ENCODE peak calls at places on chromosome X, in seven cellular contexts. One of them, this sample, is unnamed.

GRCh38 chrX:70960728-70961127 is 29.8 kb upstream of the SLC7A3 start:
- DNase-seq in astrocyte of the hippocampus: no peak
- DNase-seq in heart left ventricle: no peak
- DNase-seq in endothelial cell: no peak
- DNase-seq in right cardiac atrium: no peak
- DNase-seq in BE2C: no peak
- DNase-seq in foreskin keratinocyte: no peak
- DNase-seq in this sample: no peak

GRCh38 chrX:55127692-55128091 is 38.9 kb downstream of the PAGE2 start:
- DNase-seq in right cardiac atrium: no peak
- DNase-seq in heart left ventricle: no peak
- DNase-seq in foreskin keratinocyte: no peak
- DNase-seq in BE2C: no peak
- DNase-seq in endothelial cell: no peak
- DNase-seq in astrocyte of the hippocampus: no peak
- DNase-seq in this sample: no peak

GRCh38 chrX:132384301-132384700 is 104.5 kb downstream of the MBNL3 start:
- DNase-seq in astrocyte of the hippocampus: no peak
- DNase-seq in BE2C: no peak
- DNase-seq in heart left ventricle: no peak
- DNase-seq in right cardiac atrium: no peak
- DNase-seq in foreskin keratinocyte: no peak
- DNase-seq in endothelial cell: no peak
- DNase-seq in this sample: no peak

GRCh38 chrX:104254442-104255115 is at the start of gene ESX1:
- DNase-seq in right cardiac atrium: no peak
- DNase-seq in BE2C: no peak
- DNase-seq in foreskin keratinocyte: no peak
- DNase-seq in astrocyte of the hippocampus: peak; percentile 7
- DNase-seq in heart left ventricle: no peak
- DNase-seq in endothelial cell: peak; percentile 6
- DNase-seq in this sample: no peak

GRCh38 chrX:136321532-136321931 is 20.8 kb downstream of the ADGRG4 start:
- DNase-seq in heart left ventricle: no peak
- DNase-seq in endothelial cell: no peak
- DNase-seq in right cardiac atrium: no peak
- DNase-seq in foreskin keratinocyte: no peak
- DNase-seq in astrocyte of the hippocampus: no peak
- DNase-seq in BE2C: no peak
- DNase-seq in this sample: no peak

GRCh38 chrX:30887721-30888120 is 1.3 kb downstream of the TAB3 start:
- DNase-seq in endothelial cell: no peak
- DNase-seq in heart left ventricle: no peak
- DNase-seq in astrocyte of the hippocampus: no peak
- DNase-seq in right cardiac atrium: no peak
- DNase-seq in foreskin keratinocyte: no peak
- DNase-seq in BE2C: no peak
- DNase-seq in this sample: no peak

GRCh38 chrX:153338836-153339235 is 4.9 kb downstream of the ZNF275 start:
- DNase-seq in astrocyte of the hippocampus: no peak
- DNase-seq in BE2C: no peak
- DNase-seq in endothelial cell: no peak
- DNase-seq in foreskin keratinocyte: no peak
- DNase-seq in right cardiac atrium: no peak
- DNase-seq in heart left ventricle: no peak
- DNase-seq in this sample: no peak

GRCh38 chrX:50813843-50814661 is at the start of gene SHROOM4:
- DNase-seq in astrocyte of the hippocampus: peak; percentile 81
- DNase-seq in heart left ventricle: peak; percentile 58
- DNase-seq in right cardiac atrium: peak; percentile 66
- DNase-seq in foreskin keratinocyte: no peak
- DNase-seq in BE2C: peak; percentile 14
- DNase-seq in endothelial cell: peak; percentile 52
- DNase-seq in this sample: no peak

GRCh38 chrX:129565046-129565649 is 25.1 kb downstream of the OCRL start:
- DNase-seq in right cardiac atrium: no peak
- DNase-seq in endothelial cell: no peak
- DNase-seq in BE2C: no peak
- DNase-seq in heart left ventricle: peak; percentile 6
- DNase-seq in astrocyte of the hippocampus: peak; percentile 42
- DNase-seq in foreskin keratinocyte: no peak
- DNase-seq in this sample: no peak

GRCh38 chrX:74449937-74450330 is 28.6 kb downstream of the SLC16A2 start:
- DNase-seq in BE2C: no peak
- DNase-seq in heart left ventricle: no peak
- DNase-seq in right cardiac atrium: no peak
- DNase-seq in foreskin keratinocyte: peak; percentile 86
- DNase-seq in endothelial cell: no peak
- DNase-seq in astrocyte of the hippocampus: peak; percentile 37
- DNase-seq in this sample: no peak

This sample was measured in ascending aorta.